ENCODE peak calls at places on chromosomes 5 and 9, in five cellular contexts. L is posterior cingulate gyrus, F is neural crest cell, V is activated T-cell treated with anti-CD3 and anti-CD28 coated beads for 1 hour, H is ELR. O is an unnamed sample.

GRCh38 chr5:59540366-59540765 is 353.2 kb downstream of the PDE4D start:
- DNase-seq in V (no peak), F (no peak), L (peak; percentile 14), H (no peak), O (no peak)

GRCh38 chr9:35683323-35683722 is 6.4 kb downstream of the TPM2 start:
- DNase-seq in L (no peak), H (no peak), F (no peak), V (no peak), O (no peak)

GRCh38 chr5:43207601-43208000 is 15.6 kb downstream of the NIM1K start:
- DNase-seq in L (no peak), H (peak; percentile 73), F (no peak), V (no peak), O (no peak)

GRCh38 chr9:85858351-85858750 is 82.6 kb upstream of the NAA35 start:
- DNase-seq in V (no peak), L (no peak), H (no peak), F (no peak), O (no peak)

GRCh38 chr9:115018547-115019435 is 88.4 kb upstream of the TNFSF8 start:
- DNase-seq in H (peak; percentile 71), V (no peak), F (no peak), L (no peak), O (peak; percentile 95)

GRCh38 chr9:12968093-12968492 is 193.3 kb downstream of the LURAP1L start:
- DNase-seq in V (no peak), H (no peak), F (no peak), L (no peak), O (no peak)

GRCh38 chr5:8845316-8845715 is 700.6 kb downstream of the SEMA5A start:
- DNase-seq in V (no peak), F (no peak), H (peak; percentile 85), L (no peak), O (peak; percentile 63)

GRCh38 chr5:61464512-61464911 is 132.5 kb downstream of the ZSWIM6 start:
- DNase-seq in F (no peak), V (no peak), L (no peak), H (no peak), O (no peak)

GRCh38 chr9:84950879-84951811 is 281.6 kb downstream of the NTRK2 start:
- DNase-seq in V (no peak), H (no peak), L (no peak), F (no peak), O (no peak)

GRCh38 chr9:36400332-36401178 is 486 bp upstream of the RNF38 start:
- DNase-seq in V (peak; percentile 86), L (peak; percentile 93), H (peak; percentile 88), F (peak; percentile 77), O (peak; percentile 85)

GRCh38 chr5:154461531-154461930 is 15.7 kb downstream of the SAP30L start:
- DNase-seq in H (peak; percentile 44), L (no peak), V (no peak), F (no peak), O (no peak)

GRCh38 chr9:90432951-90433350 is 209.7 kb downstream of the DIRAS2 start:
- DNase-seq in F (no peak), H (no peak), V (no peak), L (no peak), O (no peak)

GRCh38 chr9:13274901-13275641 is 4.4 kb downstream of the MPDZ start:
- DNase-seq in F (no peak), H (peak; percentile 38), V (no peak), L (no peak), O (peak; percentile 74)

O was measured in M059J.